ENCODE peak calls at places on chromosomes 12 and 14, in six cellular contexts. X, F, T, H, S and D are unnamed samples.

GRCh38 chr14:76742961-76743360 is 18.3 kb upstream of the VASH1 start:
- DNase-seq in X (no peak), F (no peak), T (no peak), H (no peak), S (no peak), D (no peak)

GRCh38 chr12:75954076-75954475 is 77.5 kb downstream of the PHLDA1 start:
- DNase-seq in X (peak), F (no peak), T (no peak), H (no peak), S (no peak), D (no peak)

GRCh38 chr12:3355378-3355900 is 135.6 kb upstream of the PRMT8 start:
- DNase-seq in X (no peak), F (no peak), T (no peak), H (no peak), S (no peak), D (no peak)

GRCh38 chr14:38108681-38109080 is 99.0 kb upstream of the SSTR1 start:
- DNase-seq in X (peak), F (no peak), T (no peak), H (no peak), S (no peak), D (no peak)

GRCh38 chr12:124688356-124688992 is 121.1 kb upstream of the NCOR2 start:
- DNase-seq in X (peak), F (no peak), T (no peak), H (no peak), S (no peak), D (no peak)

GRCh38 chr14:103139371-103140016 is 16.2 kb downstream of the TNFAIP2 start:
- DNase-seq in X (no peak), F (no peak), T (no peak), H (no peak), S (no peak), D (no peak)

GRCh38 chr14:88241810-88242209 is 81.3 kb downstream of the KCNK10 start:
- DNase-seq in X (no peak), F (no peak), T (no peak), H (no peak), S (no peak), D (no peak)

GRCh38 chr12:67764055-67764454 is 115.5 kb downstream of the DYRK2 start:
- DNase-seq in X (no peak), F (no peak), T (no peak), H (no peak), S (no peak), D (no peak)

GRCh38 chr14:99625476-99625875 is 19.5 kb upstream of the HHIPL1 start:
- DNase-seq in X (no peak), F (no peak), T (no peak), H (no peak), S (no peak), D (no peak)

GRCh38 chr14:30921305-30921704 is 46.9 kb downstream of the COCH start:
- DNase-seq in X (peak), F (no peak), T (no peak), H (peak), S (no peak), D (no peak)

GRCh38 chr12:122437656-122438121 is 15.2 kb upstream of the CLIP1 start:
- DNase-seq in X (peak), F (peak), T (peak), H (no peak), S (peak), D (peak)

GRCh38 chr12:93521225-93521854 is 51.1 kb upstream of the SOCS2 start:
- DNase-seq in X (peak), F (no peak), T (peak), H (no peak), S (no peak), D (no peak)

GRCh38 chr12:27104546-27104945 is 22.2 kb upstream of the C12orf71 start:
- DNase-seq in X (peak), F (no peak), T (no peak), H (no peak), S (no peak), D (no peak)

GRCh38 chr14:80850197-80850814 is 91.2 kb downstream of the CEP128 start:
- DNase-seq in X (peak), F (no peak), T (no peak), H (peak), S (no peak), D (no peak)

GRCh38 chr12:56590237-56590830 is 39.8 kb downstream of the BAZ2A start:
- DNase-seq in X (peak), F (no peak), T (no peak), H (peak), S (no peak), D (no peak)

GRCh38 chr12:116456683-116457082 is 102.5 kb upstream of the MAP1LC3B2 start:
- DNase-seq in X (no peak), F (peak), T (no peak), H (no peak), S (no peak), D (peak)

GRCh38 chr14:49769171-49769570 is 1.2 kb downstream of the KLHDC2 start:
- DNase-seq in X (peak), F (no peak), T (no peak), H (peak), S (no peak), D (no peak)

GRCh38 chr14:49971156-49972141 is 78.6 kb downstream of the ARF6 start:
- DNase-seq in X (peak), F (no peak), T (no peak), H (peak), S (no peak), D (no peak)

GRCh38 chr12:91663331-91663998 is 480.8 kb upstream of the DCN start:
- DNase-seq in X (no peak), F (no peak), T (no peak), H (no peak), S (no peak), D (no peak)

GRCh38 chr14:104100171-104101085 is 14.9 kb downstream of the ASPG start:
- DNase-seq in X (no peak), F (peak), T (no peak), H (no peak), S (peak), D (peak)

GRCh38 chr14:102205560-102205959 is 65.9 kb downstream of the WDR20 start:
- DNase-seq in X (no peak), F (no peak), T (no peak), H (peak), S (peak), D (no peak)

GRCh38 chr12:76407710-76408109 is 59.5 kb upstream of the BBS10 start:
- DNase-seq in X (no peak), F (no peak), T (no peak), H (no peak), S (no peak), D (no peak)

GRCh38 chr12:88093573-88093972 is 48.3 kb downstream of the CEP290 start:
- DNase-seq in X (no peak), F (no peak), T (no peak), H (no peak), S (no peak), D (no peak)

GRCh38 chr12:93541578-93542217 is 30.8 kb upstream of the SOCS2 start:
- DNase-seq in X (no peak), F (no peak), T (no peak), H (no peak), S (no peak), D (no peak)

GRCh38 chr12:22101749-22102243 is 55.8 kb downstream of the CMAS start:
- DNase-seq in X (peak), F (no peak), T (peak), H (no peak), S (no peak), D (peak)

GRCh38 chr12:6494351-6494743 is 445 bp downstream of the NCAPD2 start:
- DNase-seq in X (no peak), F (no peak), T (no peak), H (no peak), S (no peak), D (no peak)

GRCh38 chr12:93125126-93125525 is 196.0 kb upstream of the EEA1 start:
- DNase-seq in X (no peak), F (no peak), T (no peak), H (no peak), S (no peak), D (no peak)

GRCh38 chr12:17992002-17992656 is 97.9 kb downstream of the RERGL start:
- DNase-seq in X (peak), F (no peak), T (no peak), H (peak), S (no peak), D (no peak)

GRCh38 chr14:23365353-23366162 is 586 bp upstream of the EFS start:
- DNase-seq in X (peak), F (no peak), T (no peak), H (no peak), S (peak), D (no peak)

GRCh38 chr14:49505026-49505766 is 81.0 kb downstream of the RPS29 start:
- DNase-seq in X (peak), F (no peak), T (no peak), H (no peak), S (no peak), D (no peak)

GRCh38 chr14:68934034-68934433 is 45.1 kb downstream of the ACTN1 start:
- DNase-seq in X (peak), F (no peak), T (no peak), H (no peak), S (no peak), D (no peak)

GRCh38 chr14:97277711-97278110 is 480.5 kb downstream of the VRK1 start:
- DNase-seq in X (no peak), F (no peak), T (no peak), H (no peak), S (no peak), D (no peak)

GRCh38 chr14:29710015-29710414 is 217.6 kb downstream of the PRKD1 start:
- DNase-seq in X (peak), F (no peak), T (no peak), H (no peak), S (no peak), D (no peak)

GRCh38 chr12:113684053-113684907 is 212.6 kb upstream of the LHX5 start:
- DNase-seq in X (peak), F (no peak), T (no peak), H (no peak), S (no peak), D (no peak)

GRCh38 chr12:8088574-8088973 is 6.5 kb downstream of the NECAP1 start:
- DNase-seq in X (no peak), F (no peak), T (no peak), H (no peak), S (no peak), D (no peak)

GRCh38 chr12:64670856-64671639 is 60.8 kb downstream of the RASSF3 start:
- DNase-seq in X (peak), F (no peak), T (no peak), H (no peak), S (no peak), D (no peak)
- H3K4me3 ChIP-seq in X (no peak), F (peak), T (no peak), H (no peak), S (no peak), D (no peak)

DNA sequence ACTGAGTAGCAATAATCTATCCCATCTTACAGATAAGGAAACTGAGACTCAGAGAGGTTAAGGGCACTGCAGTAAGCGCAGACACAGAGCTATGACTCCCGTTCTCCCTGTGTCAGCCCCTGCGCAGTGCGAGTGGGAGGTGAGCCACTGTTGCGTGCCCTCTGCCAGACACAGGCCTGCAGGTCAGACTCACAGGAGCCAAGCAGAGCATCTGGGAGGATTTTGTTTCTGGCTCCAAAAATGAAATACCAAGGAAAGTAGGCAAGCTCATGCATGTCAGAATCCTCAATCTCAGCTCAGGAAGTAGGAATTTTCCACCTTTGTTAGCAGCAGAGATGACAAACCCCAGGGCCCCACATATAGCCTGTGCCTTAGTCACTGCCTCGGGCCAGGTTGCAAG is 11.2 kb downstream of the BDKRB2 start:
- DNase-seq in X (no peak), F (no peak), T (no peak), H (no peak), S (no peak), D (no peak)
- H3K27ac ChIP-seq in X (peak), F (no peak), T (no peak), H (no peak), S (no peak), D (no peak)

GRCh38 chr14:73741876-73742519 is 27.8 kb upstream of the PNMA1 start:
- DNase-seq in X (no peak), F (no peak), T (no peak), H (peak), S (no peak), D (no peak)
- H3K4me3 ChIP-seq in X (peak), F (peak), T (peak), H (peak), S (no peak), D (peak)

GRCh38 chr14:59424707-59425106 is 40.5 kb downstream of the GPR135 start:
- DNase-seq in X (no peak), F (peak), T (peak), H (no peak), S (no peak), D (peak)

GRCh38 chr14:59422069-59422881 is 42.9 kb downstream of the GPR135 start:
- DNase-seq in X (no peak), F (no peak), T (no peak), H (peak), S (no peak), D (no peak)

GRCh38 chr14:59428581-59429012 is 36.6 kb downstream of the GPR135 start:
- DNase-seq in X (peak), F (no peak), T (no peak), H (peak), S (no peak), D (no peak)

GRCh38 chr14:59427653-59428578 is 37.3 kb downstream of the GPR135 start:
- DNase-seq in X (no peak), F (peak), T (peak), H (no peak), S (peak), D (peak)

GRCh38 chr14:59425322-59425945 is 39.7 kb downstream of the GPR135 start:
- DNase-seq in X (peak), F (peak), T (peak), H (no peak), S (no peak), D (peak)
- H3K27ac ChIP-seq in X (no peak), F (peak), T (peak), H (no peak), S (peak), D (peak)

GRCh38 chr12:99658950-99659349 is 11.4 kb downstream of the GARIN6 start:
- DNase-seq in X (no peak), F (no peak), T (no peak), H (peak), S (no peak), D (no peak)
- H3K4me3 ChIP-seq in X (no peak), F (no peak), T (no peak), H (no peak), S (no peak), D (no peak)

GRCh38 chr12:127722651-127723050 is 544.3 kb upstream of the TMEM132C start:
- DNase-seq in X (no peak), F (no peak), T (no peak), H (no peak), S (no peak), D (no peak)
- H3K27ac ChIP-seq in X (no peak), F (no peak), T (no peak), H (no peak), S (no peak), D (no peak)

GRCh38 chr14:61104358-61104757 is 123.3 kb downstream of the SLC38A6 start:
- DNase-seq in X (no peak), F (no peak), T (no peak), H (no peak), S (no peak), D (no peak)

GRCh38 chr14:61101803-61102548 is 120.9 kb downstream of the SLC38A6 start:
- DNase-seq in X (peak), F (no peak), T (no peak), H (peak), S (no peak), D (no peak)

GRCh38 chr14:61103541-61104339 is 122.7 kb downstream of the SLC38A6 start:
- DNase-seq in X (peak), F (no peak), T (peak), H (no peak), S (peak), D (no peak)

GRCh38 chr14:61099221-61099835 is 118.3 kb downstream of the SLC38A6 start:
- DNase-seq in X (peak), F (no peak), T (no peak), H (no peak), S (no peak), D (no peak)

DNA sequence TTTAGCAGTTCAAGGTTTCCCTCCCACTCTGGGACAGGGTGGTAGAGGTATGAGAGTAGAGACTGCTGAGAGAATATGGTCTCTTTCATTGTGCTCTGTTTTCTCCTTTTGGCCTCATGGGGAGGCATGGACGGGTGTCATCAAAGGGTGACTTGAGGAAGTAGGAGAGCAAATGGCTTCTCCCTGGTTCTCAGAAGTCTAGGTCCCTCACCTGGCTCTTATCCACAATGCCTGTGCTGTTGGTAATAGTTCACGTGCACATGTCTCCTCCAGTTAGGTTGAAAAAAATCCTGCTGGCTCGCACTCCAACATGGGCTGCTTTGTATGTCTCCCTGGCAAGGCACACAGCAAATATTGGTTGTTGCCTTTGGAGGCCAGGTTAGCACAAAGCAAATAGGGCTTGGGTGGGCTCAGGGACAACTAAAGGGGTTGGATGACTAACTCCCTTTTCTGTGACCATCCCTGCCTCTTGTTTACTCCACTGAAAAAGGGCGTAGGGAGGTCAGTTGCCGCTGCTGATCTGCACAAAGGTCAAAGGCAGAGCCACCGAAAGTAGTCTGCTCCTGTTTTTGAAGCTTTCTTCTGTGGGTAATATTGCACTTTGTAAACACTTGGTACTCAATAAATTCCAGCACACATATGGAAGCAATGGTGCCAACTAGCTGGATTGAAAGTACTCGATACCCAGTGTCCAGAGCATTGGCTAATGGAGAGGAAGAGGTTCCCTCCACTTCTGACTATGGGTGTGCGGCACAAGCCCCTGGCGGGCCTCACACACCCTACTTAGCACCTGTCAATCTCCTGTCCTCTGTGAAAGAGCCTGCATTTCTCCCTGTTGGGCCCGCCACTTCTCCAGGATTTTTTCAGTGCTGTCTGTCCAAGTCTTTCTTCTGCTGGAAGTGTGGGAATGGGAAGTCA is 121.8 kb downstream of the SLC38A6 start:
- DNase-seq in X (no peak), F (no peak), T (no peak), H (peak), S (no peak), D (no peak)
- H3K4me3 ChIP-seq in X (no peak), F (no peak), T (no peak), H (no peak), S (no peak), D (no peak)